ENCODE peak calls at places on chromosomes 4 and X, in seven cellular contexts. O is GM23248, D is H9, K is lower lobe of right lung, Y is mammary epithelial cell, J is astrocyte, P is heart right ventricle. F is an unnamed sample. For H3K4me1 and H3K27me3, the result is how much of the 10 kb centered on the place peaks cover.

GRCh38 chr4:177381762-177382310 is 60.4 kb downstream of the AGA start:
- DNase-seq in O (no peak), D (peak), K (no peak), Y (no peak), J (no peak), P (no peak), F (no peak)

GRCh38 chr4:6468376-6468775 is 4.0 kb downstream of the PPP2R2C start:
- DNase-seq in O (no peak), D (no peak), K (no peak), Y (no peak), J (no peak), P (no peak), F (no peak)

GRCh38 chr4:118752551-118752950 is 67.4 kb downstream of the METTL14 start:
- DNase-seq in O (peak), D (no peak), K (no peak), Y (no peak), J (peak), P (no peak), F (no peak)

GRCh38 chr4:8524595-8525382 is 55.4 kb upstream of the GPR78 start:
- DNase-seq in O (peak), D (no peak), K (no peak), Y (no peak), J (no peak), P (no peak), F (no peak)

GRCh38 chr4:90198086-90198847 is 71.1 kb downstream of the CCSER1 start:
- DNase-seq in O (no peak), D (peak), K (no peak), Y (peak), J (no peak), P (no peak), F (no peak)

GRCh38 chr4:77899607-77900006 is 37.0 kb downstream of the MRPL1 start:
- DNase-seq in O (no peak), D (no peak), K (no peak), Y (no peak), J (no peak), P (no peak), F (no peak)

GRCh38 chr4:3245676-3246075 is 3.3 kb upstream of the MSANTD1 start:
- DNase-seq in O (no peak), D (no peak), K (no peak), Y (no peak), J (no peak), P (no peak), F (no peak)

GRCh38 chr4:54937501-54937900 is 187.9 kb downstream of the KDR start:
- DNase-seq in O (no peak), D (no peak), K (no peak), Y (no peak), J (no peak), P (no peak), F (no peak)

GRCh38 chrX:103550415-103551051 is 31.2 kb upstream of the RAB40A start:
- DNase-seq in O (peak), D (no peak), K (no peak), Y (no peak), J (no peak), P (no peak), F (no peak)

GRCh38 chr4:102493794-102494193 is 7.4 kb upstream of the NFKB1 start:
- DNase-seq in O (no peak), D (no peak), K (no peak), Y (no peak), J (no peak), P (no peak), F (no peak)

GRCh38 chrX:81874807-81875206 is 672.9 kb downstream of the SH3BGRL start:
- DNase-seq in O (no peak), D (no peak), K (no peak), Y (no peak), J (no peak), P (no peak), F (no peak)

GRCh38 chrX:46637937-46638336 is 64.4 kb downstream of the CHST7 start:
- DNase-seq in O (peak), D (no peak), K (no peak), Y (peak), J (peak), P (no peak), F (no peak)

GRCh38 chrX:10175317-10175871 is 18.6 kb downstream of the CLCN4 start:
- DNase-seq in O (peak), D (no peak), K (no peak), Y (no peak), J (peak), P (no peak), F (no peak)

GRCh38 chrX:9207142-9207541 is 173.2 kb upstream of the FAM9B start:
- DNase-seq in O (no peak), D (no peak), K (no peak), Y (no peak), J (no peak), P (peak), F (no peak)

GRCh38 chr4:94741304-94741703 is 16.5 kb upstream of the BMPR1B start:
- DNase-seq in O (peak), D (no peak), K (no peak), Y (no peak), J (no peak), P (no peak), F (no peak)

GRCh38 chr4:1466034-1466960 is 60.1 kb upstream of the NKX1-1 start:
- DNase-seq in O (no peak), D (no peak), K (no peak), Y (no peak), J (no peak), P (no peak), F (no peak)

GRCh38 chr4:32645653-32646052 is 1925.5 kb downstream of the PCDH7 start:
- DNase-seq in O (no peak), D (no peak), K (no peak), Y (no peak), J (no peak), P (no peak), F (no peak)

GRCh38 chr4:102036619-102037376 is 246.3 kb downstream of the BANK1 start:
- DNase-seq in O (peak), D (no peak), K (no peak), Y (no peak), J (peak), P (no peak), F (no peak)

GRCh38 chrX:149470960-149471359 is 34.1 kb downstream of the IDS start:
- DNase-seq in O (peak), D (peak), K (peak), Y (peak), J (no peak), P (peak), F (peak)

GRCh38 chr4:48290146-48290772 is 20.6 kb upstream of the TEC start:
- DNase-seq in O (peak), D (no peak), K (no peak), Y (peak), J (no peak), P (no peak), F (no peak)

GRCh38 chrX:87409113-87409841 is 108.3 kb upstream of the KLHL4 start:
- DNase-seq in O (peak), D (no peak), K (peak), Y (peak), J (peak), P (peak), F (no peak)

GRCh38 chr4:118918388-118918787 is 29.7 kb downstream of the SYNPO2 start:
- DNase-seq in O (peak), D (no peak), K (no peak), Y (peak), J (peak), P (no peak), F (no peak)

GRCh38 chr4:7189475-7190277 is 2.7 kb upstream of the SORCS2 start:
- DNase-seq in O (no peak), D (peak), K (peak), Y (no peak), J (no peak), P (no peak), F (no peak)

GRCh38 chr4:170979736-170980135 is 833.5 kb upstream of the GALNTL6 start:
- DNase-seq in O (no peak), D (peak), K (no peak), Y (peak), J (peak), P (no peak), F (no peak)

GRCh38 chrX:39753296-39753996 is 344.3 kb downstream of the BCOR start:
- DNase-seq in O (no peak), D (no peak), K (no peak), Y (peak), J (peak), P (no peak), F (no peak)

GRCh38 chr4:73730292-73730691 is 10.1 kb upstream of the CXCL8 start:
- DNase-seq in O (peak), D (no peak), K (no peak), Y (no peak), J (no peak), P (no peak), F (no peak)

GRCh38 chr4:73729534-73730165 is 10.7 kb upstream of the CXCL8 start:
- DNase-seq in O (peak), D (peak), K (peak), Y (peak), J (peak), P (peak), F (no peak)

GRCh38 chr4:73726000-73726399 is 14.4 kb upstream of the CXCL8 start:
- DNase-seq in O (peak), D (no peak), K (no peak), Y (peak), J (peak), P (no peak), F (no peak)

GRCh38 chr4:73727685-73728084 is 12.7 kb upstream of the CXCL8 start:
- DNase-seq in O (no peak), D (no peak), K (peak), Y (no peak), J (no peak), P (no peak), F (no peak)

DNA sequence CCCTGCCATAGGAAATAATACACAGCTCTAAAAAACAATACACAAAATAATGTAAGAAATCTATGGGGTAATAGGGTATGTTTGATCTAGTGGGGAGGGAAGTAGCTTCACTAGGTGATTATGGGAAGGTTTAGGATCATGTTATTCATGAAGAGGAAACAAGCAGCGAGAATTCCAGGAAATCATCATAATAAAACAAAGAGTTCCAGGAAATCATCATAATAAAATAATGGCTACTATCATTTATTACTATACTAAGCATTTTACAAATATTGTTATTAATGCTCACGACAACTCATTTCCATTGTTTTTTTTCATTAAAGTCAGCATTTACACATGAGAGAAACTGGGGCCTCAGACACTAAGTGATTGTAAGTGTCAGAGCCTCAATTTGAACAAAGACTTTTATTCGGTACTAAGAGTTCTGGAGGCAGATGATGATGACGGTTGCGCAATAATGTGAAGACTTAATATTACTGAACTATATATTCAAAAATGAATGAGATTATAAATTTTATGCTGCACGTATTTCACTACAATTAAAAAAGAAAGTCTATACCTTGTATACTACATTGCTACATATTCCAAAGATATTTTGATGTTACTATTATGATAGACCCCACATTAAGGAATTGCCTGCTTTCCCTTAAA is 12.2 kb upstream of the CXCL8 start:
- DNase-seq in O (no peak), D (no peak), K (no peak), Y (no peak), J (no peak), P (no peak), F (no peak)
- H3K4me1 ChIP-seq in O (under half), D (under half), K (under half), Y (under half), J (under half), P (under half), F (under half)

GRCh38 chrX:154028502-154029184 is 8.9 kb upstream of the IRAK1 start:
- DNase-seq in O (no peak), D (no peak), K (no peak), Y (no peak), J (no peak), P (no peak), F (no peak)
- H3K27ac ChIP-seq in O (no peak), D (no peak), K (no peak), Y (no peak), J (no peak), P (no peak), F (no peak)

DNA sequence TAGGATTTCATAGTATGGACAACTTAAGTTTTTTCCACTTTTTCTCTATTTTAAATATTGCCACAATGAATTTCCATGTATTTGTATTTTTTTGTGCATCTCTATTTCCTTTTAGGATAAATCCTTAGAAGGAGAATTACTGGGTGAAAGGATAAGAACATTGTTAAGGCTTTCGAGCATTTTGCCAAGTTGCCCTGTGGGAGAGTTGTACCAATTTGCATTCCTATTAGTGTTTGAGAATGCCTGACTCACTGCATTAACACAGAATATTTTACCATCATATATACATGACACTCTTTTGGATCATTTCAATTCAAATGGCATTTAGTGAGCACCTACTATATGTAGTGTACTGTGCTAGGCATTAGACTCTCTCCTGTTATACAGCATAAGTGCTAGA is 57.0 kb downstream of the PLAC1 start:
- DNase-seq in O (peak), D (no peak), K (no peak), Y (no peak), J (peak), P (no peak), F (no peak)
- H3K27me3 ChIP-seq in O (under half), D (under half), K (under half), Y (under half), J (under half), P (under half), F (under half)

DNA sequence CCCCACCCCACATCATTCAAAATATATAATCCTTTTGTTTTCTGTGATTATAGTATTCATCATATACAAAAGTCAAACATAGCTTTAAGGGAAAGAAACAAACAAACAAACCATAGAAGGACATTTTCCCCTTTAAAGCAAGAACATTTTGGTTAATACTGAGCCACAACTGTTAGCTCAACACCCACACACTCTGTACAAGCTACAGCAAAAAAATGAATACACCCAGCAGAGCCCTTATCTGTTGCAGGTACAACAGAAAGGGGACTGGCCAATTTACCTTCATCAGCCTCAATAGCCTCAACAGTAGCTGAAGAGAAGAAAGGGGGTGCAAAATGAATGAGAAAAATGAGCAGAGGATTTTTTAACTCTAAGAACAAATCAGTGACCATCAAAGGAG is 318.4 kb downstream of the PPP3CA start:
- DNase-seq in O (no peak), D (no peak), K (no peak), Y (no peak), J (no peak), P (no peak), F (no peak)
- H3K4me1 ChIP-seq in O (under half), D (under half), K (under half), Y (under half), J (under half), P (under half), F (under half)

GRCh38 chr4:92522371-92522770 is 218.6 kb downstream of the GRID2 start:
- DNase-seq in O (no peak), D (no peak), K (no peak), Y (no peak), J (no peak), P (no peak), F (no peak)
- H3K27ac ChIP-seq in O (no peak), D (peak), K (no peak), Y (no peak), J (no peak), P (no peak), F (no peak)

GRCh38 chr4:168408620-168409019 is 71.7 kb downstream of the DDX60L start:
- DNase-seq in O (peak), D (no peak), K (no peak), Y (peak), J (peak), P (peak), F (no peak)
- H3K27me3 ChIP-seq in O (under half), D (under half), K (under half), Y (under half), J (under half), P (under half), F (under half)

DNA sequence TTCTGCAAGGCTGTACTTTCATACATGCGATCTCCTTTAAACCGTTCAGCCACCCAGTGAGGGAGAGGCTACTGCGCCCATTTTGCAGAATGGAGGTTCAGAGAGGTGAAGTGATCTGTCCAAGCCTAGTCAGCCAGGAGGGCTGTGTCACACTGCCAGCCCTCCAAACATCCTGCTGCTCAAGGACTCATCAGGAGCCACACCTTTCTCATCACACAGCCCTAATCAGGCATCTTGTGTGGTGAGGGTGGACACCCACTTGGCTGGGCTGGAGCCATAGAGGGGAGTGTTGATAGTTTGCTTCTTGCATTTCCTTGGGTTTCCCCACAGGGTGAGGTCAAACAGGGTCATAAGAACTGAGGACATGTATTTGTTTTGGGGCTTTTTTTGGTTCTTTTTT is 5.4 kb upstream of the CXCR3 start:
- DNase-seq in O (no peak), D (no peak), K (no peak), Y (no peak), J (no peak), P (no peak), F (no peak)
- H3K4me1 ChIP-seq in O (under half), D (under half), K (under half), Y (under half), J (under half), P (under half), F (half or more)

GRCh38 chr4:83370640-83370906 is 35.9 kb upstream of the HPSE start:
- DNase-seq in O (peak), D (no peak), K (no peak), Y (peak), J (peak), P (no peak), F (no peak)
- H3K27ac ChIP-seq in O (no peak), D (no peak), K (no peak), Y (no peak), J (no peak), P (no peak), F (no peak)

GRCh38 chr4:68654946-68655721 is 15.3 kb downstream of the UGT2B15 start:
- DNase-seq in O (no peak), D (no peak), K (no peak), Y (peak), J (no peak), P (no peak), F (no peak)
- H3K27me3 ChIP-seq in O (under half), D (under half), K (under half), Y (under half), J (under half), P (under half), F (under half)

F was measured in CD8-positive, alpha-beta memory T cell.